ENCODE peak calls at places on chromosomes 12 and 14, in six cellular contexts. K, Y, V, L, C and J are unnamed samples.
A peak's percentile ranks its signal among the peaks of the same experiment; 100 is the strongest.

GRCh38 chr14:56224691-56225681 is 106.8 kb downstream of the PELI2 start:
- DNase-seq in L (peak; percentile 46), Y (peak; percentile 57), V (peak; percentile 69), C (no peak), K (no peak), J (peak; percentile 42)

GRCh38 chr12:130041983-130042812 is 120.1 kb upstream of the FZD10 start:
- DNase-seq in V (no peak), Y (peak; percentile 23), L (no peak), K (no peak), C (peak; percentile 82), J (no peak)

GRCh38 chr12:59036973-59037807 is 116.9 kb upstream of the LRIG3 start:
- DNase-seq in V (no peak), Y (peak; percentile 22), C (no peak), L (no peak), K (peak; percentile 88), J (peak; percentile 48)

GRCh38 chr12:77238368-77238767 is 173.0 kb upstream of the E2F7 start:
- DNase-seq in L (no peak), V (no peak), K (no peak), C (no peak), Y (no peak), J (no peak)

GRCh38 chr12:43937947-43938346 is 102.1 kb downstream of the TMEM117 start:
- DNase-seq in L (no peak), C (no peak), V (no peak), Y (no peak), K (no peak), J (no peak)

GRCh38 chr14:53151523-53151866 is 1.6 kb downstream of the DDHD1 start:
- DNase-seq in Y (no peak), K (no peak), V (no peak), L (no peak), C (peak; percentile 19), J (no peak)

GRCh38 chr14:56514663-56515371 is 64.8 kb upstream of the TMEM260 start:
- DNase-seq in C (no peak), K (peak; percentile 35), V (no peak), Y (no peak), L (no peak), J (no peak)

GRCh38 chr12:4849024-4849594 is 60.6 kb upstream of the KCNA1 start:
- DNase-seq in Y (peak; percentile 16), L (no peak), K (peak; percentile 33), C (no peak), V (no peak), J (peak; percentile 13)

GRCh38 chr12:27192118-27192802 is 51.8 kb upstream of the STK38L start:
- DNase-seq in V (no peak), L (no peak), Y (no peak), K (no peak), C (no peak), J (no peak)

GRCh38 chr12:96083020-96083489 is 47.7 kb upstream of the LTA4H start:
- DNase-seq in L (no peak), Y (no peak), V (no peak), C (no peak), K (peak; percentile 28), J (peak; percentile 16)

GRCh38 chr14:56150645-56151345 is 32.6 kb downstream of the PELI2 start:
- DNase-seq in K (no peak), L (no peak), C (no peak), Y (no peak), V (no peak), J (no peak)

GRCh38 chr14:103161054-103161397 is 37.8 kb downstream of the TNFAIP2 start:
- DNase-seq in C (no peak), V (no peak), Y (no peak), L (no peak), K (peak; percentile 12), J (peak; percentile 69)

GRCh38 chr14:104935955-104936354 is 11.3 kb downstream of the PLD4 start:
- DNase-seq in Y (no peak), V (no peak), L (no peak), C (no peak), K (no peak), J (no peak)

GRCh38 chr14:75979071-75979571 is 2.7 kb downstream of the TGFB3 start:
- DNase-seq in C (peak; percentile 27), L (peak; percentile 69), K (peak; percentile 31), V (no peak), Y (peak; percentile 36), J (peak; percentile 12)
- TF ChIP-seq CTCF in C (peak; percentile 68), L (peak; percentile 49), K (peak; percentile 75), V (no peak), Y (peak; percentile 22), J (peak; percentile 52)

GRCh38 chr12:108526482-108527234 is 11.6 kb downstream of the FICD start:
- DNase-seq in V (no peak), C (no peak), L (no peak), K (peak; percentile 51), Y (no peak), J (no peak)
- TF ChIP-seq CTCF in V (no peak), C (no peak), L (no peak), K (peak; percentile 16), Y (no peak), J (no peak)

DNA sequence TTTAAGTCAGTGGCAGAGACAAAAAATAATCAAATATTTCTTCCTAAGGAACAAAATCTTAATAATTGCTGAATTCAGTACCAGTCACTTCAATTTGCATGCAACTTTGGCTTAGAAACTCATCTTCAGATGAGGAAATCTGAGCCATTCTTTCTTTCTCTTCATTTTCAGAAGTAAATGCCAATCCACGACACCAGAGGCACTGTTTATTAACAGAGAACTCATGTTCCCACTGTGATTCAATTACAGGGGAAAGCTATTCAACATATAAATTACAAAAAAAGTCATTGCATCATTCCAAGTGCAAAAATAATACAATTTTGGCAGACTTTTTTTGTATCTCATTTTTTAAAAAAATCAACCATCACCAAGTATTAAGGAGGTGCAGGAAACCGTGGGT is 816.1 kb upstream of the TMEM132C start:
- DNase-seq in C (no peak), Y (no peak), V (no peak), L (no peak), K (no peak), J (no peak)
- TF ChIP-seq CTCF in C (no peak), Y (no peak), V (no peak), L (no peak), K (no peak), J (no peak)

DNA sequence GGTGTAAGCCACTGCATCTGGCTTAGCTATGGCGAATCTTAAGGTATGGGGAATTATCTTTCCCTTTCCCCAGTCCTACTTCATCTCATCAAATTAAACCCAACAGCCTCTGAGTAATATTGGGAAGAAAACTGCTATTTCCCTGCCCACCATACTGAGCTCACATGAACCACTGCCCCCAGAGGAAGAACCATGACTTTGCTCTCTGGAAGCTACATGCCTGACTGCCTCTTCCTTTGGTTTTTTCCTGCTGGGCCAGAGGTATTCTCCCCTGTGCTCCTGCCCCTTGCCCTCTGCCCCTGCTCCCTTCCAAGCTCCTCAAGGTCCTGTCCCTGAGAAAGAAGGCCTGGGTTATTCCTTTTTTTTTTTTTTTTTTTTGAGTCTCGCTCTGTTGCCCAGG is 15.2 kb downstream of the RILPL2 start:
- DNase-seq in L (no peak), C (no peak), K (no peak), Y (no peak), V (no peak), J (no peak)
- TF ChIP-seq CTCF in L (no peak), C (no peak), K (no peak), Y (no peak), V (no peak), J (no peak)

GRCh38 chr12:10252201-10252600 is 39.5 kb downstream of the GABARAPL1 start:
- DNase-seq in L (no peak), Y (no peak), C (no peak), K (no peak), V (no peak), J (no peak)
- TF ChIP-seq CTCF in L (no peak), Y (no peak), C (no peak), K (no peak), V (no peak), J (no peak)

DNA sequence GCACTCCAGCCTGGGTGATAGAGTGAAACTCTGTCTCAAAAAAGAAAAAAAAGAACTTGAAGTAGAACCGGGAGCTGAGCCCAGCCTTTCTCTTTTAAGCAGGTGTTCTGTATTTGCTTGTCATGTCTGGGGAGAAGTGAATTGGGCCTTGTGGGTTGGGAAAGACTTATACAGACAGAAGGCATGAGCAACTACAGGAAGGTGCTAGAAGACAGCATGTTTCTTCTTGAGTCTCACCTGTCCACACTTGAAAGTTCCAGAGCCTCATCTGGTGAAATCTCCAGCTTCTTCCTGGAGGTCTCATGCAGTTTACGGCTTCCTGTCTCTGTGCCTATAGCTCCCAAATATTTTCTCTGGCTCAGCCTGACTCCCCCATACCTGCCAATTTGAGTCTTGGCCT is 2.5 kb downstream of the PGAM5 start:
- DNase-seq in K (no peak), L (no peak), Y (no peak), V (no peak), C (no peak), J (no peak)
- TF ChIP-seq CTCF in K (no peak), L (no peak), Y (no peak), V (no peak), C (no peak), J (no peak)

GRCh38 chr12:101877816-101878811 is 734 bp downstream of the DRAM1 start:
- DNase-seq in L (peak; percentile 79), V (peak; percentile 32), K (peak; percentile 36), C (no peak), Y (peak; percentile 32), J (peak; percentile 40)

GRCh38 chr12:101875112-101875961 is 2.0 kb upstream of the DRAM1 start:
- DNase-seq in Y (no peak), V (no peak), L (no peak), K (peak; percentile 32), C (no peak), J (no peak)

GRCh38 chr12:101881228-101881627 is 3.8 kb downstream of the DRAM1 start:
- DNase-seq in K (no peak), L (no peak), C (no peak), V (no peak), Y (no peak), J (no peak)

GRCh38 chr12:101880769-101881168 is 3.4 kb downstream of the DRAM1 start:
- DNase-seq in C (no peak), K (no peak), L (no peak), Y (no peak), V (no peak), J (no peak)

DNA sequence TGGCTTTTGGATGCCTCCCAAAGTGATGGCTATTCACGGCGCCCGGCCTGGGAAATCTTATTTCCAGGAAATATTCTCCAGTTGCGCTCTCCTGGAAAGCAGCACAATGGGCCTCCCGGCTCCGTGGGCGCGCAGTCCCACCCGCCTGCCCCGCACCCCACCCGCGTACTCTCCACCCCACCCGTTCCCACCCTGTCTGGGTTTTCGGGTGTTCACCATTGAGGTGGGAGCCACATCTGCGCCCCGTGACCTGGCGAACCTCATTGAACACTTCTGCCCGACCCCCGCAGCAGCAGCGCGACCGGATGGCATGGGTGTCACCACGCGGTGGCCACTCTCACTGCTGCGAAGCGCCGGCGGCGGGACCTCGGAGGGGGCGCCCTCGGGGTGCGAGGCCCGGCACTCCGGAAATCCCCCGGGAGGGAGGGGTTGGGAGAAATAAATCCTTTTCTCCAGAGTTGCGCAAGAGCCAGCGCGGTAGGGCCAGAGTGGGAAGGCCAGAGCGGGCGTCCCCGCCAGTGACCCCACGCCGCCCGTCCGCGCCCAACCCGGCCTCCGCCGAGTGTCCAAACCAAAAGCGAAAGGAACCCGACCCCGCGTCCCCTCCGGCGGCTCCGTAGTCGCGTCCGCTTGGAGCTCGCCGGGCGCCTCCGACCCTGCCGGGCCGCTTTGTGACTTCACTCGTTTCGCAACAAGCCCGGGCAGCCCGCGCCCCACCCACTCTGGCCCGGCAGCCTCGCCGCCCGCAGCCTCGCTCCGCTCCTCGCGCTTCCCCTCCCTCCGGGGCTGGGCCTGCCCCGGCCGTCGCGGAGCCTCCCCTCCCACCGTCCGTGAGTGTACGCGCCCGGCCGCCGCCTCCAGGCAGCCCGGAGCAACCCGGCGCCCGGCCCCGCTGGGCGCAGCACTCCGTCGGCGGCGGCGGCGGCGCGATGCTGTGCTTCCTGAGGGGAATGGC is at the start of gene DRAM1:
- DNase-seq in Y (peak; percentile 94), V (peak; percentile 94), K (peak; percentile 88), L (peak; percentile 98), C (peak; percentile 64), J (peak; percentile 95)
- TF ChIP-seq CTCF in Y (no peak), V (no peak), K (no peak), L (no peak), C (peak; percentile 17), J (no peak)